ENCODE peak calls at places on chromosome 3, in nine cellular contexts. One of them, this sample, is unnamed.

GRCh38 chr3:149554826-149555225 is 80.3 kb downstream of the TM4SF4 start:
- DNase-seq in EL: peak; percentile 72
- DNase-seq in T follicular helper cell: no peak
- DNase-seq in neuronal stem cell: no peak
- DNase-seq in CD8-positive, alpha-beta T cell: no peak
- DNase-seq in HTR-8/SVneo: no peak
- DNase-seq in H7: no peak
- DNase-seq in germinal center: no peak
- DNase-seq in SW 1271: no peak
- DNase-seq in this sample: no peak

GRCh38 chr3:48202691-48203090 is 14.5 kb upstream of the CDC25A start:
- DNase-seq in EL: no peak
- DNase-seq in T follicular helper cell: no peak
- DNase-seq in neuronal stem cell: no peak
- DNase-seq in CD8-positive, alpha-beta T cell: no peak
- DNase-seq in HTR-8/SVneo: no peak
- DNase-seq in H7: no peak
- DNase-seq in germinal center: no peak
- DNase-seq in SW 1271: no peak
- DNase-seq in this sample: no peak

GRCh38 chr3:111210003-111210699 is 138.5 kb downstream of the NECTIN3 start:
- DNase-seq in EL: peak; percentile 85
- DNase-seq in T follicular helper cell: no peak
- DNase-seq in neuronal stem cell: no peak
- DNase-seq in CD8-positive, alpha-beta T cell: no peak
- DNase-seq in HTR-8/SVneo: peak; percentile 5
- DNase-seq in H7: no peak
- DNase-seq in germinal center: no peak
- DNase-seq in SW 1271: no peak
- DNase-seq in this sample: peak; percentile 4

GRCh38 chr3:71392277-71392676 is 191.3 kb downstream of the FOXP1 start:
- DNase-seq in EL: no peak
- DNase-seq in T follicular helper cell: no peak
- DNase-seq in neuronal stem cell: no peak
- DNase-seq in CD8-positive, alpha-beta T cell: no peak
- DNase-seq in HTR-8/SVneo: no peak
- DNase-seq in H7: no peak
- DNase-seq in germinal center: peak; percentile 67
- DNase-seq in SW 1271: no peak
- DNase-seq in this sample: no peak

GRCh38 chr3:27216955-27217552 is 152.1 kb downstream of the NEK10 start:
- DNase-seq in EL: peak; percentile 82
- DNase-seq in T follicular helper cell: no peak
- DNase-seq in neuronal stem cell: no peak
- DNase-seq in CD8-positive, alpha-beta T cell: no peak
- DNase-seq in HTR-8/SVneo: peak; percentile 22
- DNase-seq in H7: no peak
- DNase-seq in germinal center: no peak
- DNase-seq in SW 1271: no peak
- DNase-seq in this sample: no peak

GRCh38 chr3:196654006-196654405 is 14.5 kb downstream of the NRROS start:
- DNase-seq in EL: no peak
- DNase-seq in T follicular helper cell: no peak
- DNase-seq in neuronal stem cell: no peak
- DNase-seq in CD8-positive, alpha-beta T cell: no peak
- DNase-seq in HTR-8/SVneo: no peak
- DNase-seq in H7: no peak
- DNase-seq in germinal center: no peak
- DNase-seq in SW 1271: no peak
- DNase-seq in this sample: no peak

GRCh38 chr3:129616713-129617112 is 10.2 kb upstream of the PLXND1 start:
- DNase-seq in EL: peak; percentile 73
- DNase-seq in T follicular helper cell: no peak
- DNase-seq in neuronal stem cell: no peak
- DNase-seq in CD8-positive, alpha-beta T cell: no peak
- DNase-seq in HTR-8/SVneo: no peak
- DNase-seq in H7: no peak
- DNase-seq in germinal center: no peak
- DNase-seq in SW 1271: no peak
- DNase-seq in this sample: no peak

GRCh38 chr3:10351013-10351735 is 30.3 kb upstream of the SEC13 start:
- DNase-seq in EL: no peak
- DNase-seq in T follicular helper cell: no peak
- DNase-seq in neuronal stem cell: no peak
- DNase-seq in CD8-positive, alpha-beta T cell: no peak
- DNase-seq in HTR-8/SVneo: no peak
- DNase-seq in H7: peak; percentile 98
- DNase-seq in germinal center: no peak
- DNase-seq in SW 1271: no peak
- DNase-seq in this sample: no peak

GRCh38 chr3:146277953-146278631 is 27.2 kb upstream of the PLSCR4 start:
- DNase-seq in EL: peak; percentile 78
- DNase-seq in T follicular helper cell: no peak
- DNase-seq in neuronal stem cell: no peak
- DNase-seq in CD8-positive, alpha-beta T cell: no peak
- DNase-seq in HTR-8/SVneo: no peak
- DNase-seq in H7: no peak
- DNase-seq in germinal center: no peak
- DNase-seq in SW 1271: no peak
- DNase-seq in this sample: no peak

GRCh38 chr3:171306631-171307030 is 153.6 kb downstream of the TNIK start:
- DNase-seq in EL: peak; percentile 91
- DNase-seq in T follicular helper cell: no peak
- DNase-seq in neuronal stem cell: no peak
- DNase-seq in CD8-positive, alpha-beta T cell: no peak
- DNase-seq in HTR-8/SVneo: no peak
- DNase-seq in H7: no peak
- DNase-seq in germinal center: no peak
- DNase-seq in SW 1271: no peak
- DNase-seq in this sample: peak; percentile 8

GRCh38 chr3:60948488-60948887 is 302.8 kb downstream of the FHIT start:
- DNase-seq in EL: no peak
- DNase-seq in T follicular helper cell: no peak
- DNase-seq in neuronal stem cell: no peak
- DNase-seq in CD8-positive, alpha-beta T cell: no peak
- DNase-seq in HTR-8/SVneo: no peak
- DNase-seq in H7: no peak
- DNase-seq in germinal center: no peak
- DNase-seq in SW 1271: no peak
- DNase-seq in this sample: peak; percentile 11

GRCh38 chr3:147405552-147406254 is 640 bp downstream of the ZIC4 start:
- DNase-seq in EL: no peak
- DNase-seq in T follicular helper cell: no peak
- DNase-seq in neuronal stem cell: no peak
- DNase-seq in CD8-positive, alpha-beta T cell: no peak
- DNase-seq in HTR-8/SVneo: no peak
- DNase-seq in H7: peak; percentile 64
- DNase-seq in germinal center: no peak
- DNase-seq in SW 1271: no peak
- DNase-seq in this sample: no peak

GRCh38 chr3:58955308-58955707 is 94.5 kb downstream of the CFAP20DC start:
- DNase-seq in EL: no peak
- DNase-seq in T follicular helper cell: no peak
- DNase-seq in neuronal stem cell: no peak
- DNase-seq in CD8-positive, alpha-beta T cell: no peak
- DNase-seq in HTR-8/SVneo: no peak
- DNase-seq in H7: no peak
- DNase-seq in germinal center: no peak
- DNase-seq in SW 1271: no peak
- DNase-seq in this sample: no peak

GRCh38 chr3:126525853-126526667 is 2.1 kb downstream of the CHST13 start:
- DNase-seq in EL: no peak
- DNase-seq in T follicular helper cell: no peak
- DNase-seq in neuronal stem cell: no peak
- DNase-seq in CD8-positive, alpha-beta T cell: no peak
- DNase-seq in HTR-8/SVneo: no peak
- DNase-seq in H7: no peak
- DNase-seq in germinal center: no peak
- DNase-seq in SW 1271: no peak
- DNase-seq in this sample: no peak

GRCh38 chr3:162776137-162776536 is 1279.5 kb downstream of the OTOL1 start:
- DNase-seq in EL: no peak
- DNase-seq in T follicular helper cell: no peak
- DNase-seq in neuronal stem cell: no peak
- DNase-seq in CD8-positive, alpha-beta T cell: no peak
- DNase-seq in HTR-8/SVneo: no peak
- DNase-seq in H7: no peak
- DNase-seq in germinal center: no peak
- DNase-seq in SW 1271: no peak
- DNase-seq in this sample: no peak

GRCh38 chr3:129577925-129578742 is 28.3 kb downstream of the PLXND1 start:
- DNase-seq in EL: no peak
- DNase-seq in T follicular helper cell: no peak
- DNase-seq in neuronal stem cell: no peak
- DNase-seq in CD8-positive, alpha-beta T cell: peak; percentile 71
- DNase-seq in HTR-8/SVneo: no peak
- DNase-seq in H7: no peak
- DNase-seq in germinal center: peak; percentile 76
- DNase-seq in SW 1271: no peak
- DNase-seq in this sample: no peak

GRCh38 chr3:43319364-43319763 is 33.0 kb downstream of the SNRK start:
- DNase-seq in EL: no peak
- DNase-seq in T follicular helper cell: no peak
- DNase-seq in neuronal stem cell: no peak
- DNase-seq in CD8-positive, alpha-beta T cell: no peak
- DNase-seq in HTR-8/SVneo: no peak
- DNase-seq in H7: no peak
- DNase-seq in germinal center: no peak
- DNase-seq in SW 1271: no peak
- DNase-seq in this sample: no peak

GRCh38 chr3:14798231-14798630 is 20.5 kb upstream of the FGD5 start:
- DNase-seq in EL: no peak
- DNase-seq in T follicular helper cell: no peak
- DNase-seq in neuronal stem cell: no peak
- DNase-seq in CD8-positive, alpha-beta T cell: no peak
- DNase-seq in HTR-8/SVneo: no peak
- DNase-seq in H7: no peak
- DNase-seq in germinal center: no peak
- DNase-seq in SW 1271: no peak
- DNase-seq in this sample: no peak

GRCh38 chr3:128084675-128085021 is 32.4 kb downstream of the SEC61A1 start:
- DNase-seq in EL: no peak
- DNase-seq in T follicular helper cell: no peak
- DNase-seq in neuronal stem cell: no peak
- DNase-seq in CD8-positive, alpha-beta T cell: no peak
- DNase-seq in HTR-8/SVneo: no peak
- DNase-seq in H7: no peak
- DNase-seq in germinal center: no peak
- DNase-seq in SW 1271: no peak
- DNase-seq in this sample: no peak

GRCh38 chr3:122011396-122011795 is 10.7 kb downstream of the ILDR1 start:
- DNase-seq in EL: no peak
- DNase-seq in T follicular helper cell: no peak
- DNase-seq in neuronal stem cell: no peak
- DNase-seq in CD8-positive, alpha-beta T cell: no peak
- DNase-seq in HTR-8/SVneo: no peak
- DNase-seq in H7: no peak
- DNase-seq in germinal center: no peak
- DNase-seq in SW 1271: no peak
- DNase-seq in this sample: no peak

GRCh38 chr3:43477600-43477999 is 144.2 kb downstream of the ANO10 start:
- DNase-seq in EL: no peak
- DNase-seq in T follicular helper cell: peak; percentile 62
- DNase-seq in neuronal stem cell: no peak
- DNase-seq in CD8-positive, alpha-beta T cell: peak; percentile 82
- DNase-seq in HTR-8/SVneo: no peak
- DNase-seq in H7: no peak
- DNase-seq in germinal center: no peak
- DNase-seq in SW 1271: no peak
- DNase-seq in this sample: no peak

GRCh38 chr3:131091768-131092167 is 65.1 kb downstream of the NEK11 start:
- DNase-seq in EL: peak; percentile 25
- DNase-seq in T follicular helper cell: no peak
- DNase-seq in neuronal stem cell: no peak
- DNase-seq in CD8-positive, alpha-beta T cell: no peak
- DNase-seq in HTR-8/SVneo: no peak
- DNase-seq in H7: peak; percentile 8
- DNase-seq in germinal center: no peak
- DNase-seq in SW 1271: no peak
- DNase-seq in this sample: no peak

GRCh38 chr3:126245811-126246727 is 65.7 kb upstream of the ALDH1L1 start:
- DNase-seq in EL: peak; percentile 59
- DNase-seq in T follicular helper cell: no peak
- DNase-seq in neuronal stem cell: no peak
- DNase-seq in CD8-positive, alpha-beta T cell: no peak
- DNase-seq in HTR-8/SVneo: no peak
- DNase-seq in H7: peak; percentile 71
- DNase-seq in germinal center: peak; percentile 25
- DNase-seq in SW 1271: no peak
- DNase-seq in this sample: peak; percentile 33

GRCh38 chr3:112056451-112056929 is 22.0 kb downstream of the TMPRSS7 start:
- DNase-seq in EL: peak; percentile 80
- DNase-seq in T follicular helper cell: no peak
- DNase-seq in neuronal stem cell: no peak
- DNase-seq in CD8-positive, alpha-beta T cell: no peak
- DNase-seq in HTR-8/SVneo: no peak
- DNase-seq in H7: no peak
- DNase-seq in germinal center: no peak
- DNase-seq in SW 1271: no peak
- DNase-seq in this sample: peak; percentile 7

GRCh38 chr3:50658416-50658815 is 16.3 kb upstream of the DOCK3 start:
- DNase-seq in EL: peak; percentile 69
- DNase-seq in T follicular helper cell: no peak
- DNase-seq in neuronal stem cell: no peak
- DNase-seq in CD8-positive, alpha-beta T cell: no peak
- DNase-seq in HTR-8/SVneo: peak; percentile 50
- DNase-seq in H7: no peak
- DNase-seq in germinal center: no peak
- DNase-seq in SW 1271: no peak
- DNase-seq in this sample: no peak

This sample was measured in SW480.